ENCODE peak calls at places on chromosomes 7 and 10, in four cellular contexts. O is tibial artery, I is A549, H is hepatocyte. V is an unnamed sample. For H3K9me3, the result is how much of the 10 kb centered on the place peaks cover.

GRCh38 chr7:158263110-158263963 is 324.3 kb downstream of the PTPRN2 start:
- DNase-seq in I (no peak), O (peak), H (no peak), V (no peak)

GRCh38 chr7:34064511-34065158 is 159.3 kb downstream of the BMPER start:
- DNase-seq in O (no peak), I (peak), H (no peak), V (no peak)

GRCh38 chr7:85776691-85777363 is 590.0 kb upstream of the SEMA3D start:
- DNase-seq in O (no peak), I (no peak), H (no peak), V (no peak)

GRCh38 chr10:74855027-74855426 is 28.6 kb downstream of the KAT6B start:
- DNase-seq in O (no peak), I (no peak), H (no peak), V (no peak)

GRCh38 chr7:24328050-24328449 is 44.1 kb downstream of the NPY start:
- DNase-seq in I (no peak), O (no peak), H (no peak), V (no peak)

GRCh38 chr7:158002486-158003080 is 585.0 kb downstream of the PTPRN2 start:
- DNase-seq in H (no peak), I (no peak), O (no peak), V (no peak)

GRCh38 chr7:128743112-128743772 is 4.1 kb downstream of the CALU start:
- DNase-seq in O (no peak), H (no peak), I (no peak), V (no peak)

GRCh38 chr10:98694014-98694413 is 247.3 kb upstream of the HPS1 start:
- DNase-seq in I (no peak), H (no peak), O (no peak), V (no peak)

GRCh38 chr10:13074562-13075451 is 25.2 kb upstream of the OPTN start:
- DNase-seq in H (peak), I (peak), O (peak), V (no peak)

GRCh38 chr7:115328018-115328417 is 406.1 kb downstream of the MDFIC start:
- DNase-seq in I (no peak), O (no peak), H (no peak), V (no peak)

GRCh38 chr10:99853655-99854054 is 71.2 kb downstream of the ABCC2 start:
- DNase-seq in H (no peak), I (no peak), O (no peak), V (no peak)

GRCh38 chr10:122461367-122461728 is at the start of gene HTRA1:
- DNase-seq in I (peak), O (peak), H (no peak), V (no peak)

GRCh38 chr10:70763567-70763966 is 21.6 kb downstream of the TBATA start:
- DNase-seq in H (no peak), O (peak), I (no peak), V (peak)

GRCh38 chr10:44864042-44864436 is 47.1 kb upstream of the TMEM72 start:
- DNase-seq in I (no peak), O (peak), H (peak), V (no peak)

GRCh38 chr7:10116511-10116910 is 857.2 kb upstream of the PHF14 start:
- DNase-seq in I (no peak), O (no peak), H (no peak), V (no peak)

GRCh38 chr7:102119213-102119651 is 167.4 kb upstream of the SH2B2 start:
- DNase-seq in H (no peak), O (no peak), I (no peak), V (no peak)

GRCh38 chr7:111089822-111090426 is 1.0 kb upstream of the LRRN3 start:
- DNase-seq in O (no peak), I (peak), H (peak), V (no peak)

GRCh38 chr7:150379590-150380379 is 655 bp downstream of the ZNF775 start:
- DNase-seq in O (no peak), H (no peak), I (peak), V (no peak)

GRCh38 chr10:119596537-119597404 is at the start of gene TIAL1:
- DNase-seq in H (peak), I (peak), O (peak), V (peak)

GRCh38 chr10:98268694-98269386 is 846 bp upstream of the LOXL4 start:
- DNase-seq in H (no peak), O (no peak), I (peak), V (no peak)

GRCh38 chr10:35340975-35341374 is 4.7 kb downstream of the CCNY start:
- DNase-seq in O (no peak), I (no peak), H (no peak), V (no peak)

DNA sequence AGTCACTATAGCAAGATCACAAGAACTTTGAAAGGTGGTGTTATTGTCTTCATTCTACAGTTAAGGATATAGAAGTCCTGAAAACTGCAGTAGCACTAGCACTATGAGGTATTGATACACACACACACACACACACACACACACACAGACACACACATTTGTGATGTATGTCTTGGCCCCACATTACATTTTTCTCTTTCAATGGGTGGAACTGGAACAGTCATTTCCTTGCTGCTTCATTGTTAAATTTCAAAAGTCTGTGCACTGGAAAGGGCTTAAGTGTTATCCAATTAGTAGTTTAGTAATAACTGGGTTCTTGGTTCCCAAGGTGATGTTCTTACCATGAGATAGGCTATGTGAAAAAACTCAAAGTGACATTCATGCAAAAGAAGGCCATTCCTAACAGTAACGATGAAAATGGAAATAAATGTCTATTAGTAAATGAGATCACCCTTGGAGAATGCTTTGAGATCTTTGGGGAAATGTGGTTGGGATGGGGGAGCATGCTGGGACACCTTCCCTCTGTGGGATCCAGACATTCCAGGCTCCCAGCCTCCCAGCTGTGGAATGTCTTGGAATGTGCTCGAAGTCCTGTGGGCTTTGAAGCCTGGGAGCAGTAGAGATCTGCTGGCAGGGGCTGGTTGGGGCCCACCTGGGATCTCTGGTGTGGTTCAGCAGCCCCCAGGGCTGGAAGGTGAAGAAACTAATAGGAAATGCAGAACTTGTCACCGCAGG is 37.4 kb upstream of the CALD1 start:
- DNase-seq in H (no peak), O (no peak), I (no peak), V (peak)
- H3K27ac ChIP-seq in H (peak), O (peak), I (no peak), V (peak)

GRCh38 chr10:130800281-130800680 is 511.2 kb downstream of the TCERG1L start:
- DNase-seq in I (no peak), H (no peak), O (no peak), V (no peak)

GRCh38 chr10:130801276-130801675 is 510.2 kb downstream of the TCERG1L start:
- DNase-seq in I (no peak), H (no peak), O (no peak), V (no peak)

GRCh38 chr10:130799532-130799931 is 512.0 kb downstream of the TCERG1L start:
- DNase-seq in I (no peak), H (no peak), O (no peak), V (no peak)

GRCh38 chr10:130792096-130792845 is 519.2 kb downstream of the TCERG1L start:
- DNase-seq in I (no peak), H (no peak), O (no peak), V (no peak)

GRCh38 chr10:130795819-130796218 is 515.7 kb downstream of the TCERG1L start:
- DNase-seq in H (no peak), I (no peak), O (no peak), V (no peak)
- H3K9me3 ChIP-seq in H (under half), I (under half), O (under half), V (under half)

GRCh38 chr10:96124230-96125141 is 5.6 kb upstream of the ZNF518A start:
- DNase-seq in H (peak), I (peak), O (no peak), V (no peak)
- H3K4me3 ChIP-seq in H (peak), I (peak), O (no peak), V (peak)

DNA sequence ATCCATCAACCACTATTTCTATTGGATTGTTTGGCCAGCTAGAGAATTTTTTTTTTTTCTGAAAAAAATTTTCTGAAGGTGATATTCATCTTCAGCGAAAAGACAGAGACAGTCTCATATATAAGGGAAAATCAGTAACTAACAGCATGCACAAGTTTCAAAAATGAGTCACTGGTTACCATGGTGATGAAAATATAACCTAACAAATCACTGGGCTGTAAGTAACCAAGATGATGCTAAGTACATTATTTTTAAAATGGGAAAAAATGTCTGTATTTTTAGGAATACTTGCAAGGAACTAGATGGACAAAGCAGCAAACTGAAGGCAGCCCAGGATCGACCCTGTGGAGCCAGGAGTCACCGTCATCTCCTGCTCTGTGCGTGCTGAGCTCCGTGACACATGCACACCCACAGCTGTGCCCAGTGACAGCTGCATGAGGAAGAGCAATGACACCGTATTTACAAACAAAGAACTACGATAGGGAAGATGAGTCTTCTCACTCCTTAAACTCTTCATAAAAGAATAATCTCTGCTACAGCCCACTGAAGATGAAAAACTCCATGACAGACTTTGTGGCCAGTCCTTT is 137.3 kb downstream of the ELMO1 start:
- DNase-seq in H (peak), O (no peak), I (peak), V (no peak)
- H3K27ac ChIP-seq in H (peak), O (no peak), I (no peak), V (no peak)

DNA sequence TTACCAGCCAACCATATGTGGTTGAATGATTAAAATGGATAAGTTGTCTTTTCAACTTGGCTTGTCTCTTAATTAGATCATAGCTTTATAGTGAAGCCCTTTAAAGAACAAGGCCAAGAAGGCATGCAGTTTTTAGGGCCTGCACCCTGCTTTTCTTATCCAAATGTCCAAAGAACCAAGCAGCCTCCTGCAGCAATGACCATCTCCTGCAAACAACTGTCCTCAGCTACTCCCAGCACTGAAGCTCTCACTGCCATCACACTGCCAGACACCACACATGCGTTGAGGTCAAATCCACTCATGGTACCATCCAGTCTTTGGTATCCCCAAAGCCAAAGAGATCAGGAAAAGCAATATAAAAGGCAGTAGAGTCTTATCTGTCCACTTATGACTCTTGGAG is 210.3 kb downstream of the ACTR3B start:
- DNase-seq in I (no peak), H (no peak), O (no peak), V (no peak)
- H3K9me3 ChIP-seq in I (under half), H (under half), O (under half), V (under half)

DNA sequence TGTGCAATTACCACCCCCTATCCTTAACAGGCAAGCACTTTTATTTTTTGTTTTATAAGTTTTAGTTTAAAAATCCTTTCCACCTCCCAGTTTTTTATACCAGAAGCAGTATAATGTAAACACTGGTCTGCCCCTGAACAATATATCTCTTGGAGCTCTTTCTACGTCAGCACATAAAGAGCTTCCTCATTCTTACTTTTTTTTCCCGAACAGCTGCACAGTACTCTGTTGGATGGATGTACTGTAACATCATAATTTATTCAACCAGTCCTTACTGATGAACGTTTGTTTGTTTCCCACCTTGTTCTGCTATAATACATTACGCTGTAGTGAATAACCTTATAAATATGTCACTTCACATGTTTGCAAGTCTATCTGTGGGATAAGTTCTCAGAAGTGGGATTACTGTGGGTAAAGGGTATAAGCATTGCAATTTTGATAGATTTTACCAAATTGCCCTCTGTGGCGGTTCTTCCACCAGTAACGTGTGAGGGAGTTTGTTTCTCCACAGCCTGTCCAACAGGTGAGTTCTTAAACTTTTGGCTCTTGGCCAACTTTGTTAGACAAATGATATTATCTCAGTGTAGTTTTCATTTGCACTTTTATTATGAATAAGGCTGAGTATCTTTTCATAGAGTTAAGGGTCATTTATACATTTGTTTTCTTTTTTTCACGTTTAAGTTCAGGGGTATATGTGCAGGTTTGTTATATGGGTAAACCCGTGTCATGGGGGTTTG is 32.8 kb downstream of the ADRA2A start:
- DNase-seq in H (no peak), O (no peak), I (no peak), V (no peak)
- H3K4me3 ChIP-seq in H (no peak), O (no peak), I (no peak), V (no peak)

GRCh38 chr7:84136809-84137208 is 57.8 kb downstream of the SEMA3A start:
- DNase-seq in H (no peak), I (no peak), O (no peak), V (no peak)

GRCh38 chr7:84142726-84143125 is 51.9 kb downstream of the SEMA3A start:
- DNase-seq in H (no peak), I (no peak), O (no peak), V (no peak)

GRCh38 chr7:84136336-84136735 is 58.3 kb downstream of the SEMA3A start:
- DNase-seq in H (no peak), I (no peak), O (no peak), V (no peak)

GRCh38 chr7:84137812-84138211 is 56.8 kb downstream of the SEMA3A start:
- DNase-seq in O (no peak), H (no peak), I (no peak), V (no peak)

DNA sequence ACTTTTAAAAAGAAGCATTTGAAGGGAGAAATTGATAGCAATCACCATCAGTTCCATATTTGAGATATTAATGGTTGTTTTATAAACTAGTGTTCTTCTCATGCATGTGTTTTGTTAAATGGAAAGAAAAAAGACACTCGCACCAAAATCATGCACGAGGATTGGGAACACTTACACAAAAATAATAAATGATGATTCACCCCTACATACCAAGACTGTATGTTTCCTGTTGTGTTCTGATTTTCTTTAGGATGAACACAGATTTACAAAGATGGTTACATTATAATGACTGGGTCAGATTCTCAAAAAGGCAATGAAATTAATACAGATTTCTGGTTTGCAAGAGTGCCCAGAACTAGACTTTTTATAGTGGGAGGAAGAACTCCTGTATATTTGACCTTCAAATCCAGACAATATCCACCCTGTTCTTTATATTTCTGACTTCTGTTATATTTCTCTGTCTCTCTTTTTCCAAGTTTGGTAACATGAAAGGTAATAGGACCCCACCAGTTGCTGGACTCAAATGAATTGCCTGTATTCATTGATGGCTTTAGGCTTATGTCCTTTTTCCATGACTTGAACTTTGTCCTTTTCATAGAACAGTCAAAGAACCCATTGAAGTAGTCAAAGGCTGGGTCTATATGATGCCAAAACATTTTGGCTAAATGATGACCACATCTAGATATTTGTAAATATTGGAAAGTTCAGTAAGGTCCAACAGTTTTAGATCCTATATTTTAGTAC is 54.4 kb downstream of the SEMA3A start:
- DNase-seq in O (no peak), H (no peak), I (no peak), V (no peak)
- H3K27ac ChIP-seq in O (no peak), H (no peak), I (no peak), V (no peak)

V was measured in RWPE2.